ENCODE peak calls at places on chromosome 12, in six cellular contexts. A is IMR-90, N is GM12878, C is SK-N-SH, W is HepG2, D is A549. J is an unnamed sample.

GRCh38 chr12:18430425-18431048 is 169.2 kb downstream of the PIK3C2G start:
- DNase-seq in A (peak; percentile 71), N (no peak), C (peak; percentile 30), W (peak; percentile 24), D (peak; percentile 20), J (peak; percentile 23)

GRCh38 chr12:24072302-24072701 is 122.8 kb upstream of the SOX5 start:
- DNase-seq in A (peak; percentile 1), N (no peak), C (no peak), W (no peak), D (no peak), J (no peak)

GRCh38 chr12:120369476-120370342 is 745 bp upstream of the MSI1 start:
- DNase-seq in A (no peak), N (no peak), C (no peak), W (no peak), D (no peak), J (no peak)

GRCh38 chr12:106743270-106743988 is 31.1 kb upstream of the RIC8B start:
- DNase-seq in A (no peak), N (no peak), C (no peak), W (no peak), D (no peak), J (no peak)

GRCh38 chr12:39145175-39145999 is 240.0 kb upstream of the CPNE8 start:
- DNase-seq in A (no peak), N (no peak), C (peak; percentile 9), W (no peak), D (peak; percentile 64), J (no peak)

GRCh38 chr12:79300199-79300568 is 390.6 kb downstream of the PAWR start:
- DNase-seq in A (peak; percentile 91), N (no peak), C (no peak), W (peak; percentile 72), D (peak; percentile 58), J (no peak)

GRCh38 chr12:3238196-3238595 is 161.0 kb downstream of the TSPAN9 start:
- DNase-seq in A (no peak), N (no peak), C (no peak), W (no peak), D (no peak), J (no peak)

GRCh38 chr12:74370608-74371216 is 166.9 kb upstream of the ATXN7L3B start:
- DNase-seq in A (no peak), N (no peak), C (no peak), W (no peak), D (no peak), J (no peak)

GRCh38 chr12:105317942-105318614 is 12.4 kb upstream of the C12orf75 start:
- DNase-seq in A (no peak), N (no peak), C (no peak), W (peak; percentile 90), D (no peak), J (no peak)

GRCh38 chr12:20089077-20089476 is 279.3 kb upstream of the PDE3A start:
- DNase-seq in A (no peak), N (no peak), C (no peak), W (no peak), D (no peak), J (no peak)

GRCh38 chr12:55842681-55843429 is at the start of gene MMP19:
- DNase-seq in A (peak; percentile 82), N (no peak), C (no peak), W (peak; percentile 46), D (no peak), J (peak; percentile 68)

GRCh38 chr12:47885566-47885965 is 19.2 kb downstream of the VDR start:
- DNase-seq in A (no peak), N (no peak), C (no peak), W (no peak), D (no peak), J (no peak)

GRCh38 chr12:56932146-56932545 is 2.1 kb downstream of the SDR9C7 start:
- DNase-seq in A (no peak), N (no peak), C (no peak), W (no peak), D (no peak), J (peak; percentile 18)

GRCh38 chr12:52241205-52241842 is 8.3 kb downstream of the KRT7 start:
- DNase-seq in A (peak; percentile 39), N (no peak), C (peak; percentile 13), W (no peak), D (no peak), J (no peak)

GRCh38 chr12:23847857-23848256 is 101.6 kb downstream of the SOX5 start:
- DNase-seq in A (no peak), N (no peak), C (no peak), W (no peak), D (no peak), J (no peak)

GRCh38 chr12:83404521-83404920 is 717.8 kb downstream of the TMTC2 start:
- DNase-seq in A (no peak), N (no peak), C (no peak), W (no peak), D (no peak), J (no peak)

GRCh38 chr12:96099986-96100385 is 64.6 kb upstream of the LTA4H start:
- DNase-seq in A (no peak), N (no peak), C (no peak), W (no peak), D (no peak), J (no peak)

GRCh38 chr12:31368666-31369361 is 42.9 kb upstream of the SINHCAF start:
- DNase-seq in A (peak; percentile 48), N (no peak), C (no peak), W (no peak), D (no peak), J (no peak)

GRCh38 chr12:52254180-52254964 is 20.1 kb upstream of the KRT86 start:
- DNase-seq in A (no peak), N (no peak), C (no peak), W (no peak), D (peak; percentile 38), J (no peak)

GRCh38 chr12:105461276-105461975 is 130.9 kb downstream of the C12orf75 start:
- DNase-seq in A (no peak), N (no peak), C (no peak), W (no peak), D (no peak), J (no peak)

GRCh38 chr12:104805186-104805585 is 152.9 kb downstream of the SLC41A2 start:
- DNase-seq in A (peak; percentile 64), N (no peak), C (no peak), W (no peak), D (no peak), J (no peak)

GRCh38 chr12:42128888-42129287 is 15.8 kb downstream of the GXYLT1 start:
- DNase-seq in A (no peak), N (no peak), C (no peak), W (no peak), D (no peak), J (no peak)

GRCh38 chr12:42126963-42127362 is 17.7 kb downstream of the GXYLT1 start:
- DNase-seq in A (no peak), N (no peak), C (no peak), W (no peak), D (no peak), J (no peak)

GRCh38 chr12:42128327-42128726 is 16.3 kb downstream of the GXYLT1 start:
- DNase-seq in A (peak; percentile 46), N (no peak), C (no peak), W (no peak), D (no peak), J (no peak)

GRCh38 chr12:42124764-42125371 is 19.8 kb downstream of the GXYLT1 start:
- DNase-seq in A (no peak), N (no peak), C (no peak), W (peak; percentile 25), D (no peak), J (no peak)

GRCh38 chr12:42125372-42125767 is 19.3 kb downstream of the GXYLT1 start:
- DNase-seq in A (no peak), N (no peak), C (no peak), W (no peak), D (no peak), J (no peak)
- TF ChIP-seq SMC3 in A (no peak), N (no peak), C (no peak), W (no peak), D (no peak), J (no peak)

GRCh38 chr12:29455087-29455486 is 42.4 kb downstream of the OVCH1 start:
- DNase-seq in A (no peak), N (no peak), C (peak; percentile 8), W (no peak), D (no peak), J (no peak)

GRCh38 chr12:29448157-29448556 is 49.3 kb downstream of the OVCH1 start:
- DNase-seq in A (no peak), N (no peak), C (no peak), W (no peak), D (no peak), J (no peak)

GRCh38 chr12:29447285-29447975 is 50.1 kb downstream of the OVCH1 start:
- DNase-seq in A (no peak), N (no peak), C (no peak), W (no peak), D (no peak), J (no peak)

GRCh38 chr12:29451886-29452285 is 45.6 kb downstream of the OVCH1 start:
- DNase-seq in A (no peak), N (no peak), C (no peak), W (no peak), D (no peak), J (no peak)
- TF ChIP-seq SMC3 in A (no peak), N (no peak), C (no peak), W (no peak), D (no peak), J (no peak)

GRCh38 chr12:116813271-116814041 is 67.8 kb downstream of the HRK start:
- DNase-seq in A (peak; percentile 40), N (no peak), C (no peak), W (no peak), D (no peak), J (no peak)
- TF ChIP-seq SMC3 in A (no peak), N (no peak), C (no peak), W (no peak), D (no peak), J (no peak)

DNA sequence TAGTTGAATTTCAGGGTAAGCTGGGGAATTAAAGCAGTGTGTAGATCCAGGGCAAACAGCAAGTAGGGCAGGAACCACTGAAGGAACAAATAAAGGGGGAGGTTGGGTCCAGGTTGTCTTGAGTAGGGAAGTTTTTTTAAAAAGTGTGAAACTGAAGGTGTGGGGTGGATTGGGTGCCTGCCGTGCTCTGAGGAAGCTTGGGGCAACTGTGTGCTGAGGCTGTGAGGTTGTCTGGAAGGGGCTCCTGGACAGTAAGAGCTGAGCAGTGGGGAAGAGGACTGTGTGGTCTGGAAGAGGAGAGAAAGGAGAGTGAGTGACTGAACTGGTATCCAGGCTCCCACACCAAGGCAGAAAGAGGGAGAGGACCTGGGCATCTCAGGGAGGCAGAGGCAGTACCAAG is 10.9 kb upstream of the GPR162 start:
- DNase-seq in A (no peak), N (no peak), C (no peak), W (no peak), D (no peak), J (no peak)
- TF ChIP-seq SMC3 in A (no peak), N (no peak), C (no peak), W (no peak), D (no peak), J (no peak)

J was measured in K562.